ENCODE peak calls at places on chromosome 21, in eight cellular contexts. T, L, G, O, N, J, M and V are unnamed samples.

GRCh38 chr21:46437096-46437498 is 21.6 kb upstream of the DIP2A start:
- DNase-seq in T (no peak), L (no peak), G (no peak), O (no peak), N (no peak), J (no peak), M (no peak), V (no peak)

GRCh38 chr21:26115346-26115745 is 55.2 kb downstream of the APP start:
- DNase-seq in T (no peak), L (peak; percentile 70), G (no peak), O (peak; percentile 75), N (no peak), J (no peak), M (no peak), V (no peak)

GRCh38 chr21:18387994-18388393 is 15.6 kb downstream of the TMPRSS15 start:
- DNase-seq in T (no peak), L (no peak), G (no peak), O (no peak), N (no peak), J (no peak), M (no peak), V (no peak)

GRCh38 chr21:14889080-14889805 is 175.6 kb downstream of the NRIP1 start:
- DNase-seq in T (no peak), L (peak; percentile 71), G (no peak), O (no peak), N (no peak), J (no peak), M (no peak), V (no peak)

GRCh38 chr21:35349378-35350080 is 300.4 kb upstream of the RUNX1 start:
- DNase-seq in T (no peak), L (no peak), G (no peak), O (no peak), N (no peak), J (no peak), M (no peak), V (no peak)

GRCh38 chr21:30232011-30232410 is 16.1 kb upstream of the CLDN8 start:
- DNase-seq in T (no peak), L (no peak), G (no peak), O (no peak), N (no peak), J (no peak), M (no peak), V (no peak)

GRCh38 chr21:34938079-34938764 is 110.9 kb downstream of the RUNX1 start:
- DNase-seq in T (no peak), L (peak; percentile 44), G (no peak), O (no peak), N (no peak), J (no peak), M (no peak), V (no peak)

GRCh38 chr21:41167348-41168342 is at the start of gene BACE2:
- DNase-seq in T (peak; percentile 90), L (peak; percentile 74), G (peak; percentile 18), O (peak; percentile 25), N (peak; percentile 62), J (peak; percentile 79), M (no peak), V (no peak)

GRCh38 chr21:41965447-41966340 is 11.9 kb upstream of the C2CD2 start:
- DNase-seq in T (no peak), L (no peak), G (no peak), O (no peak), N (no peak), J (no peak), M (no peak), V (no peak)

GRCh38 chr21:38467911-38468310 is 30.4 kb downstream of the ERG start:
- DNase-seq in T (no peak), L (no peak), G (no peak), O (no peak), N (no peak), J (no peak), M (no peak), V (no peak)

GRCh38 chr21:43893536-43894205 is 28.6 kb downstream of the AGPAT3 start:
- DNase-seq in T (peak; percentile 46), L (no peak), G (no peak), O (no peak), N (no peak), J (no peak), M (peak; percentile 74), V (no peak)

GRCh38 chr21:35189077-35189863 is 140.2 kb upstream of the RUNX1 start:
- DNase-seq in T (no peak), L (no peak), G (no peak), O (no peak), N (no peak), J (no peak), M (peak; percentile 94), V (no peak)

GRCh38 chr21:26850116-26850643 is 5.0 kb upstream of the ADAMTS1 start:
- DNase-seq in T (no peak), L (peak; percentile 80), G (no peak), O (peak; percentile 54), N (peak; percentile 73), J (no peak), M (peak; percentile 78), V (no peak)

GRCh38 chr21:28325618-28326017 is 667.1 kb downstream of the LTN1 start:
- DNase-seq in T (no peak), L (peak; percentile 15), G (no peak), O (no peak), N (no peak), J (no peak), M (no peak), V (peak; percentile 47)

GRCh38 chr21:38853421-38853919 is 47.7 kb downstream of the ETS2 start:
- DNase-seq in T (no peak), L (peak; percentile 98), G (no peak), O (peak; percentile 45), N (no peak), J (no peak), M (peak; percentile 75), V (no peak)

GRCh38 chr21:18725653-18726052 is 322.1 kb upstream of the TMPRSS15 start:
- DNase-seq in T (no peak), L (peak; percentile 47), G (no peak), O (no peak), N (no peak), J (peak; percentile 15), M (no peak), V (peak; percentile 9)

GRCh38 chr21:41045534-41046268 is 122.3 kb upstream of the BACE2 start:
- DNase-seq in T (no peak), L (peak; percentile 23), G (no peak), O (peak; percentile 60), N (no peak), J (peak; percentile 45), M (peak; percentile 58), V (peak; percentile 33)

GRCh38 chr21:30415993-30416392 is 9.7 kb downstream of the KRTAP13-3 start:
- DNase-seq in T (no peak), L (no peak), G (no peak), O (no peak), N (no peak), J (no peak), M (no peak), V (no peak)

GRCh38 chr21:43268804-43269186 is 100.0 kb downstream of the CRYAA start:
- DNase-seq in T (no peak), L (no peak), G (no peak), O (no peak), N (no peak), J (no peak), M (no peak), V (no peak)

GRCh38 chr21:42386034-42386591 is 9.7 kb downstream of the TMPRSS3 start:
- DNase-seq in T (no peak), L (no peak), G (no peak), O (no peak), N (no peak), J (no peak), M (no peak), V (no peak)

GRCh38 chr21:41651396-41651795 is 115.5 kb downstream of the RIPK4 start:
- DNase-seq in T (peak; percentile 43), L (peak; percentile 27), G (no peak), O (no peak), N (no peak), J (no peak), M (no peak), V (no peak)

GRCh38 chr21:46425566-46425965 is 33.1 kb upstream of the DIP2A start:
- DNase-seq in T (no peak), L (no peak), G (no peak), O (no peak), N (no peak), J (no peak), M (no peak), V (no peak)

GRCh38 chr21:41993744-41994143 is 16.4 kb downstream of the ZBTB21 start:
- DNase-seq in T (no peak), L (peak; percentile 59), G (no peak), O (no peak), N (no peak), J (no peak), M (no peak), V (no peak)

GRCh38 chr21:29298348-29299045 is at the start of gene BACH1:
- DNase-seq in T (peak; percentile 94), L (peak; percentile 92), G (peak; percentile 90), O (peak; percentile 83), N (peak; percentile 92), J (peak; percentile 93), M (peak; percentile 94), V (peak; percentile 43)

GRCh38 chr21:45403133-45403824 is 1.7 kb upstream of the COL18A1 start:
- DNase-seq in T (no peak), L (peak; percentile 83), G (no peak), O (no peak), N (no peak), J (no peak), M (no peak), V (no peak)

GRCh38 chr21:22544747-22545146 is 1546.5 kb downstream of the NCAM2 start:
- DNase-seq in T (no peak), L (no peak), G (no peak), O (no peak), N (no peak), J (no peak), M (no peak), V (no peak)

GRCh38 chr21:42199488-42200463 is 19.2 kb upstream of the ABCG1 start:
- DNase-seq in T (no peak), L (peak; percentile 49), G (no peak), O (no peak), N (no peak), J (no peak), M (peak; percentile 68), V (no peak)

GRCh38 chr21:20618878-20619277 is 379.3 kb upstream of the NCAM2 start:
- DNase-seq in T (no peak), L (no peak), G (no peak), O (no peak), N (no peak), J (no peak), M (no peak), V (no peak)

GRCh38 chr21:29771491-29772066 is 168.2 kb downstream of the GRIK1 start:
- DNase-seq in T (no peak), L (no peak), G (no peak), O (no peak), N (no peak), J (no peak), M (no peak), V (no peak)

GRCh38 chr21:46323227-46323709 is 402 bp downstream of the C21orf58 start:
- DNase-seq in T (no peak), L (no peak), G (no peak), O (no peak), N (no peak), J (peak; percentile 32), M (peak; percentile 72), V (no peak)

GRCh38 chr21:44946254-44947041 is 6.6 kb downstream of the SLX9 start:
- DNase-seq in T (peak; percentile 53), L (no peak), G (no peak), O (no peak), N (no peak), J (no peak), M (no peak), V (no peak)

GRCh38 chr21:34126269-34126668 is 52.9 kb downstream of the MRPS6 start:
- DNase-seq in T (no peak), L (no peak), G (no peak), O (no peak), N (peak; percentile 19), J (no peak), M (no peak), V (no peak)

GRCh38 chr21:45528981-45529784 is 13.1 kb downstream of the SLC19A1 start:
- DNase-seq in T (peak; percentile 49), L (no peak), G (no peak), O (no peak), N (no peak), J (no peak), M (no peak), V (no peak)

GRCh38 chr21:36325373-36326010 is 5.5 kb downstream of the MORC3 start:
- DNase-seq in T (no peak), L (peak; percentile 79), G (no peak), O (no peak), N (no peak), J (no peak), M (no peak), V (no peak)